ENCODE peak calls at places on chromosomes 12 and 14, in seven cellular contexts. One of them, this sample, is unnamed. For H3K4me1, the result is how much of the 10 kb centered on the place peaks cover.

GRCh38 chr12:110917467-110917866 is 2.9 kb downstream of the MYL2 start:
- DNase-seq in K562: no peak
- DNase-seq in tibial artery: no peak
- DNase-seq in mucosa of descending colon: no peak
- DNase-seq in IMR-90: peak
- DNase-seq in cardiac muscle cell: peak
- DNase-seq in lower lobe of right lung: no peak
- DNase-seq in this sample: no peak

GRCh38 chr14:99572173-99572999 is 31.6 kb downstream of the CCDC85C start:
- DNase-seq in mucosa of descending colon: peak
- DNase-seq in lower lobe of right lung: no peak
- DNase-seq in IMR-90: no peak
- DNase-seq in K562: peak
- DNase-seq in cardiac muscle cell: peak
- DNase-seq in tibial artery: no peak
- DNase-seq in this sample: peak

GRCh38 chr12:104057771-104058197 is 6.5 kb upstream of the HCFC2 start:
- DNase-seq in IMR-90: peak
- DNase-seq in lower lobe of right lung: no peak
- DNase-seq in mucosa of descending colon: no peak
- DNase-seq in tibial artery: no peak
- DNase-seq in K562: peak
- DNase-seq in cardiac muscle cell: peak
- DNase-seq in this sample: no peak

GRCh38 chr12:108043750-108044149 is 85.3 kb upstream of the WSCD2 start:
- DNase-seq in mucosa of descending colon: no peak
- DNase-seq in lower lobe of right lung: no peak
- DNase-seq in tibial artery: no peak
- DNase-seq in cardiac muscle cell: peak
- DNase-seq in K562: no peak
- DNase-seq in IMR-90: no peak
- DNase-seq in this sample: no peak

GRCh38 chr12:130401703-130402102 is 64.0 kb downstream of the PIWIL1 start:
- DNase-seq in tibial artery: no peak
- DNase-seq in cardiac muscle cell: peak
- DNase-seq in IMR-90: no peak
- DNase-seq in K562: no peak
- DNase-seq in lower lobe of right lung: no peak
- DNase-seq in mucosa of descending colon: no peak
- DNase-seq in this sample: no peak

GRCh38 chr12:13504074-13504473 is 307.5 kb downstream of the EMP1 start:
- DNase-seq in lower lobe of right lung: no peak
- DNase-seq in IMR-90: no peak
- DNase-seq in K562: no peak
- DNase-seq in tibial artery: no peak
- DNase-seq in cardiac muscle cell: no peak
- DNase-seq in mucosa of descending colon: no peak
- DNase-seq in this sample: no peak

GRCh38 chr12:123078114-123078465 is 72.8 kb downstream of the PITPNM2 start:
- DNase-seq in cardiac muscle cell: no peak
- DNase-seq in lower lobe of right lung: no peak
- DNase-seq in K562: no peak
- DNase-seq in IMR-90: no peak
- DNase-seq in tibial artery: no peak
- DNase-seq in mucosa of descending colon: no peak
- DNase-seq in this sample: no peak

GRCh38 chr12:76455582-76456345 is 103.8 kb downstream of the OSBPL8 start:
- DNase-seq in IMR-90: peak
- DNase-seq in K562: peak
- DNase-seq in mucosa of descending colon: peak
- DNase-seq in lower lobe of right lung: no peak
- DNase-seq in cardiac muscle cell: peak
- DNase-seq in tibial artery: no peak
- DNase-seq in this sample: peak

GRCh38 chr14:70415788-70416187 is 1.1 kb downstream of the SYNJ2BP start:
- DNase-seq in IMR-90: no peak
- DNase-seq in cardiac muscle cell: no peak
- DNase-seq in tibial artery: no peak
- DNase-seq in mucosa of descending colon: no peak
- DNase-seq in K562: no peak
- DNase-seq in lower lobe of right lung: no peak
- DNase-seq in this sample: no peak
- H3K4me3 ChIP-seq in IMR-90: peak
- H3K4me3 ChIP-seq in cardiac muscle cell: peak
- H3K4me3 ChIP-seq in tibial artery: peak
- H3K4me3 ChIP-seq in mucosa of descending colon: no peak
- H3K4me3 ChIP-seq in K562: no peak
- H3K4me3 ChIP-seq in lower lobe of right lung: peak
- H3K4me3 ChIP-seq in this sample: peak

GRCh38 chr14:106227793-106228192 is 701.4 kb downstream of the TMEM121 start:
- DNase-seq in lower lobe of right lung: no peak
- DNase-seq in K562: no peak
- DNase-seq in cardiac muscle cell: no peak
- DNase-seq in IMR-90: no peak
- DNase-seq in tibial artery: no peak
- DNase-seq in mucosa of descending colon: no peak
- DNase-seq in this sample: no peak

GRCh38 chr14:106228541-106229158 is 702.3 kb downstream of the TMEM121 start:
- DNase-seq in K562: no peak
- DNase-seq in IMR-90: no peak
- DNase-seq in tibial artery: no peak
- DNase-seq in lower lobe of right lung: no peak
- DNase-seq in mucosa of descending colon: peak
- DNase-seq in cardiac muscle cell: no peak
- DNase-seq in this sample: no peak

GRCh38 chr14:106218189-106218588 is 691.8 kb downstream of the TMEM121 start:
- DNase-seq in IMR-90: no peak
- DNase-seq in mucosa of descending colon: no peak
- DNase-seq in cardiac muscle cell: no peak
- DNase-seq in tibial artery: no peak
- DNase-seq in K562: no peak
- DNase-seq in lower lobe of right lung: no peak
- DNase-seq in this sample: no peak

GRCh38 chr14:106224694-106224971 is 698.2 kb downstream of the TMEM121 start:
- DNase-seq in lower lobe of right lung: no peak
- DNase-seq in tibial artery: no peak
- DNase-seq in IMR-90: no peak
- DNase-seq in cardiac muscle cell: no peak
- DNase-seq in K562: no peak
- DNase-seq in mucosa of descending colon: no peak
- DNase-seq in this sample: no peak

GRCh38 chr14:106222736-106223135 is 696.4 kb downstream of the TMEM121 start:
- DNase-seq in tibial artery: no peak
- DNase-seq in K562: no peak
- DNase-seq in cardiac muscle cell: no peak
- DNase-seq in mucosa of descending colon: no peak
- DNase-seq in lower lobe of right lung: no peak
- DNase-seq in IMR-90: no peak
- DNase-seq in this sample: no peak
- TF ChIP-seq CTCF in tibial artery: no peak
- TF ChIP-seq CTCF in K562: no peak
- TF ChIP-seq CTCF in cardiac muscle cell: no peak
- TF ChIP-seq CTCF in mucosa of descending colon: no peak
- TF ChIP-seq CTCF in lower lobe of right lung: no peak
- TF ChIP-seq CTCF in IMR-90: no peak
- TF ChIP-seq CTCF in this sample: no peak

DNA sequence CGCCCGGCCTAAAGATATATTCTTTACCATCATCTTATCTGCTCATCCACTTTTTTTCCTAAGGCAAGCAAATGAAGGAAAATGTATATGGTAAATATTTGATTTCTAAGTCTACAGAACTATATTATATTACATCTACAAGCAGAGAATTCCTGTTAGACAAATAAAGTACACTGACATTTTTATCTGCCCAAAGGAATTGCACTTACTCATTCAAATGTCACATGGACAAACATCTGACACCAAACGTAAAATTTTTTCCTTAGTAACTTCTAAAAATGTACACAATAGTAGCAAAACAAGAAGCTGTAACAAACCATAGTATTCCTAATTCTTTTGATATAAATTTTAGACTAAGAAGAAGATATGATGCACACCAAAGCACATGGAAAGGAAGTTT is 51.0 kb downstream of the SPPL3 start:
- DNase-seq in lower lobe of right lung: no peak
- DNase-seq in mucosa of descending colon: no peak
- DNase-seq in tibial artery: no peak
- DNase-seq in cardiac muscle cell: no peak
- DNase-seq in K562: no peak
- DNase-seq in IMR-90: peak
- DNase-seq in this sample: no peak
- H3K4me1 ChIP-seq in lower lobe of right lung: half or more
- H3K4me1 ChIP-seq in mucosa of descending colon: under half
- H3K4me1 ChIP-seq in tibial artery: under half
- H3K4me1 ChIP-seq in cardiac muscle cell: under half
- H3K4me1 ChIP-seq in K562: under half
- H3K4me1 ChIP-seq in IMR-90: under half
- H3K4me1 ChIP-seq in this sample: under half

GRCh38 chr14:71932229-71932951 is at the start of gene RGS6:
- DNase-seq in cardiac muscle cell: peak
- DNase-seq in lower lobe of right lung: peak
- DNase-seq in mucosa of descending colon: peak
- DNase-seq in tibial artery: no peak
- DNase-seq in K562: no peak
- DNase-seq in IMR-90: no peak
- DNase-seq in this sample: no peak
- H3K4me3 ChIP-seq in cardiac muscle cell: peak
- H3K4me3 ChIP-seq in lower lobe of right lung: peak
- H3K4me3 ChIP-seq in mucosa of descending colon: no peak
- H3K4me3 ChIP-seq in tibial artery: peak
- H3K4me3 ChIP-seq in K562: no peak
- H3K4me3 ChIP-seq in IMR-90: no peak
- H3K4me3 ChIP-seq in this sample: peak

GRCh38 chr14:106872619-106873446 is 1346.5 kb downstream of the TMEM121 start:
- DNase-seq in mucosa of descending colon: peak
- DNase-seq in K562: peak
- DNase-seq in IMR-90: no peak
- DNase-seq in lower lobe of right lung: peak
- DNase-seq in cardiac muscle cell: no peak
- DNase-seq in tibial artery: no peak
- DNase-seq in this sample: peak
- TF ChIP-seq CTCF in mucosa of descending colon: peak
- TF ChIP-seq CTCF in K562: peak
- TF ChIP-seq CTCF in IMR-90: no peak
- TF ChIP-seq CTCF in lower lobe of right lung: peak
- TF ChIP-seq CTCF in cardiac muscle cell: no peak
- TF ChIP-seq CTCF in tibial artery: peak
- TF ChIP-seq CTCF in this sample: peak

GRCh38 chr14:103611215-103611614 is 17.8 kb upstream of the KLC1 start:
- DNase-seq in lower lobe of right lung: no peak
- DNase-seq in mucosa of descending colon: no peak
- DNase-seq in IMR-90: no peak
- DNase-seq in cardiac muscle cell: no peak
- DNase-seq in tibial artery: no peak
- DNase-seq in K562: no peak
- DNase-seq in this sample: no peak

GRCh38 chr14:103604620-103605019 is 24.4 kb upstream of the KLC1 start:
- DNase-seq in IMR-90: no peak
- DNase-seq in tibial artery: no peak
- DNase-seq in cardiac muscle cell: no peak
- DNase-seq in lower lobe of right lung: no peak
- DNase-seq in K562: no peak
- DNase-seq in mucosa of descending colon: no peak
- DNase-seq in this sample: no peak

GRCh38 chr14:103613517-103613916 is 15.5 kb upstream of the KLC1 start:
- DNase-seq in tibial artery: no peak
- DNase-seq in K562: no peak
- DNase-seq in lower lobe of right lung: no peak
- DNase-seq in mucosa of descending colon: no peak
- DNase-seq in cardiac muscle cell: no peak
- DNase-seq in IMR-90: no peak
- DNase-seq in this sample: no peak

GRCh38 chr14:103607039-103607668 is 21.9 kb upstream of the KLC1 start:
- DNase-seq in IMR-90: peak
- DNase-seq in mucosa of descending colon: peak
- DNase-seq in lower lobe of right lung: peak
- DNase-seq in cardiac muscle cell: peak
- DNase-seq in tibial artery: peak
- DNase-seq in K562: peak
- DNase-seq in this sample: peak

DNA sequence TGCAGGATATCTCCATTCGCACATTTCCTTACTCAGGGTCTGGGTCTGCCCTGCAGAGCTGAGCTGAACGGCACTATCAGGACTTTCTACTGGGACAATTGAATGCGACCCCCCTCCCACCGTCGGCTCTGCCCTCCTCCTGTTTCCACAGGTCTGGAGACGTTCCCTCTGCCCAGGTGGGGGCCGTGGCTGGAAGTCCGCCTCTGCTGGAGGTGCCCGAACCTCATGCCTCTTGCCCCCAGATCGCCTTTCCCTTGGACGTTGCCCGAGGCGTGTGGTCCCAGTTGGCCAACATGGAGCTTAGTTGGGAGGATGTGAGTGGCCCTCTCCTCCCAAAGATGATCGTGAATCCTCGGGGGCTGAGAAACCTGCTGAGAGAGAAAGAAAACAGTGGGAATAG is 21.2 kb upstream of the KLC1 start:
- DNase-seq in tibial artery: no peak
- DNase-seq in cardiac muscle cell: no peak
- DNase-seq in K562: no peak
- DNase-seq in mucosa of descending colon: no peak
- DNase-seq in lower lobe of right lung: no peak
- DNase-seq in IMR-90: no peak
- DNase-seq in this sample: no peak
- H3K4me1 ChIP-seq in tibial artery: under half
- H3K4me1 ChIP-seq in cardiac muscle cell: under half
- H3K4me1 ChIP-seq in K562: under half
- H3K4me1 ChIP-seq in mucosa of descending colon: under half
- H3K4me1 ChIP-seq in lower lobe of right lung: under half
- H3K4me1 ChIP-seq in IMR-90: under half
- H3K4me1 ChIP-seq in this sample: under half

GRCh38 chr14:50717826-50718225 is 49.7 kb upstream of the SAV1 start:
- DNase-seq in tibial artery: no peak
- DNase-seq in IMR-90: no peak
- DNase-seq in K562: no peak
- DNase-seq in mucosa of descending colon: no peak
- DNase-seq in lower lobe of right lung: no peak
- DNase-seq in cardiac muscle cell: no peak
- DNase-seq in this sample: no peak

GRCh38 chr14:50719911-50720759 is 52.0 kb upstream of the SAV1 start:
- DNase-seq in cardiac muscle cell: no peak
- DNase-seq in K562: no peak
- DNase-seq in tibial artery: no peak
- DNase-seq in IMR-90: peak
- DNase-seq in mucosa of descending colon: no peak
- DNase-seq in lower lobe of right lung: no peak
- DNase-seq in this sample: no peak

GRCh38 chr14:50714452-50715073 is 46.5 kb upstream of the SAV1 start:
- DNase-seq in mucosa of descending colon: peak
- DNase-seq in IMR-90: peak
- DNase-seq in cardiac muscle cell: peak
- DNase-seq in K562: peak
- DNase-seq in lower lobe of right lung: no peak
- DNase-seq in tibial artery: no peak
- DNase-seq in this sample: no peak

DNA sequence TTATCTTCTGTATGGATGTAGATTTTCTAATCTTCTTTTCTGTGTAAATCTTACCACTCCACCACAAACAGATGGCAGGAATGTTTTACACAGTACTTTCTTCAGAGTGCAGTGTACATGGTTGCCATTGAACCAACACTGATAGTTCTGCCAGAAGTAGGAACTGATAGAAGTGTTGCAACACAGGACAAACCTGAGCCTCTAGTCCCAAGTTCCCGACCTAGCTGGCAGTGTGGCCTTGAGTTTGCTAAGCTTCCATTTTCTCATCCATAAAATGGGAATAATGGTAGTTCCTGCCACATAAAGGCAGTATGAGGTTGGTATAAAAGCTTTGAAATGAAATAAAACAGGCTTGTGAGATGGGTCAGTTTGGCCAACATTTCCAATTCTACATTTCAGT is 50.8 kb upstream of the SAV1 start:
- DNase-seq in IMR-90: no peak
- DNase-seq in mucosa of descending colon: no peak
- DNase-seq in K562: no peak
- DNase-seq in lower lobe of right lung: no peak
- DNase-seq in cardiac muscle cell: no peak
- DNase-seq in tibial artery: no peak
- DNase-seq in this sample: no peak
- H3K4me3 ChIP-seq in IMR-90: no peak
- H3K4me3 ChIP-seq in mucosa of descending colon: no peak
- H3K4me3 ChIP-seq in K562: no peak
- H3K4me3 ChIP-seq in lower lobe of right lung: no peak
- H3K4me3 ChIP-seq in cardiac muscle cell: no peak
- H3K4me3 ChIP-seq in tibial artery: no peak
- H3K4me3 ChIP-seq in this sample: no peak

This sample was measured in Peyer's patch.